ENCODE peak calls at places on chromosomes 12 and 14, in four cellular contexts. A is stimulated activated CD8-positive, alpha-beta memory T cell treated with anti-CD3 and anti-CD28 coated beads, Interleukin-15, amount 100 ng/mL, for 1 hour; Q is WTC11; T is esophagus squamous epithelium. W is an unnamed sample.

GRCh38 chr12:106888348-106888970 is 67.2 kb upstream of the TMEM263 start:
- DNase-seq in A (no peak), Q (no peak), T (no peak), W (no peak)

GRCh38 chr14:104267895-104268294 is 129.5 kb downstream of the KIF26A start:
- DNase-seq in A (no peak), Q (peak; percentile 14), T (no peak), W (no peak)

GRCh38 chr12:111753144-111753881 is 13.4 kb upstream of the ALDH2 start:
- DNase-seq in A (no peak), Q (peak; percentile 75), T (no peak), W (no peak)

GRCh38 chr14:60002819-60003492 is 83.0 kb downstream of the LRRC9 start:
- DNase-seq in A (no peak), Q (no peak), T (no peak), W (no peak)

GRCh38 chr14:100105357-100106169 is 40.3 kb downstream of the EVL start:
- DNase-seq in A (no peak), Q (no peak), T (no peak), W (no peak)

GRCh38 chr14:88824314-88825077 is at the start of gene TTC8:
- DNase-seq in A (peak; percentile 61), Q (peak; percentile 85), T (peak; percentile 50), W (peak; percentile 74)

GRCh38 chr12:38823743-38824142 is 81.6 kb downstream of the CPNE8 start:
- DNase-seq in A (no peak), Q (no peak), T (no peak), W (no peak)

GRCh38 chr14:20417250-20418186 is 4.2 kb upstream of the TEP1 start:
- DNase-seq in A (no peak), Q (no peak), T (no peak), W (no peak)

GRCh38 chr14:61646366-61647101 is 48.8 kb upstream of the HIF1A start:
- DNase-seq in A (no peak), Q (no peak), T (no peak), W (no peak)

GRCh38 chr14:33280646-33281045 is 342.0 kb downstream of the NPAS3 start:
- DNase-seq in A (no peak), Q (no peak), T (no peak), W (no peak)

GRCh38 chr14:106840258-106840657 is 1313.9 kb downstream of the TMEM121 start:
- DNase-seq in A (no peak), Q (no peak), T (no peak), W (no peak)

GRCh38 chr14:59870277-59871165 is at the start of gene RTN1:
- DNase-seq in A (no peak), Q (peak; percentile 71), T (no peak), W (no peak)

GRCh38 chr12:59698599-59698998 is 102.8 kb downstream of the SLC16A7 start:
- DNase-seq in A (no peak), Q (no peak), T (no peak), W (no peak)

W was measured in activated T-helper 1 cell treated with anti-CD3 and anti-CD28 coated beads, Interleukin-12 subunit alpha, Interleukin-12 subunit beta, Interleukin-2, Interleukin-4 antibody, amounts not matched to agents 30 ng/mL and 10 ng/mL and 1 ng/mL, durations not matched to agents 14 hours and 24 hours and 36 hours.